ENCODE peak calls at places on chromosomes 3 and 15, in seven cellular contexts. Q is cardiac muscle cell, I is heart right ventricle, M is K562, V is neural progenitor cell, U is left ventricle myocardium inferior, N is mesendoderm. C is an unnamed sample. For H3K4me1, the result is how much of the 10 kb centered on the place peaks cover.

GRCh38 chr15:67107014-67107812 is 41.8 kb downstream of the SMAD3 start:
- DNase-seq in N (no peak), I (peak), M (peak), Q (no peak), U (peak), V (no peak), C (peak)

GRCh38 chr15:77607111-77607893 is 25.4 kb downstream of the LINGO1 start:
- DNase-seq in I (no peak), V (peak), Q (peak), N (peak), U (peak), M (peak), C (no peak)

GRCh38 chr3:148997623-148998022 is 6.3 kb downstream of the GYG1 start:
- DNase-seq in U (no peak), I (no peak), N (no peak), V (no peak), Q (no peak), M (no peak), C (no peak)

GRCh38 chr3:62462097-62462789 is 88.9 kb upstream of the FEZF2 start:
- DNase-seq in Q (no peak), U (no peak), M (no peak), N (no peak), V (no peak), I (no peak), C (no peak)

GRCh38 chr15:50227076-50227475 is 38.5 kb downstream of the HDC start:
- DNase-seq in I (no peak), U (no peak), M (no peak), N (no peak), Q (no peak), V (no peak), C (no peak)

GRCh38 chr3:147371141-147371540 is 35.2 kb downstream of the ZIC4 start:
- DNase-seq in N (no peak), M (no peak), U (no peak), Q (no peak), I (no peak), V (no peak), C (no peak)

GRCh38 chr3:190183121-190183520 is 62.4 kb upstream of the P3H2 start:
- DNase-seq in Q (peak), N (peak), V (peak), I (peak), U (no peak), M (no peak), C (peak)

GRCh38 chr15:75065467-75065850 is 42.1 kb downstream of the PPCDC start:
- DNase-seq in U (no peak), Q (no peak), I (no peak), N (peak), V (no peak), M (no peak), C (no peak)

GRCh38 chr15:66734961-66735908 is 33.2 kb downstream of the SMAD6 start:
- DNase-seq in V (no peak), I (no peak), U (no peak), N (no peak), Q (no peak), M (no peak), C (peak)

GRCh38 chr3:152703245-152703900 is 131.6 kb upstream of the P2RY1 start:
- DNase-seq in V (no peak), I (no peak), N (no peak), M (no peak), U (no peak), Q (no peak), C (no peak)

GRCh38 chr3:194275231-194275671 is 75.9 kb downstream of the CPN2 start:
- DNase-seq in N (no peak), Q (no peak), I (no peak), V (no peak), M (no peak), U (no peak), C (no peak)

GRCh38 chr3:172908871-172909270 is 158.3 kb downstream of the ECT2 start:
- DNase-seq in I (no peak), V (no peak), M (no peak), Q (no peak), N (no peak), U (no peak), C (no peak)

GRCh38 chr15:78429477-78429876 is 8.5 kb upstream of the IREB2 start:
- DNase-seq in N (no peak), I (no peak), V (no peak), U (no peak), M (no peak), Q (no peak), C (no peak)

GRCh38 chr3:184538600-184539431 is 22.8 kb upstream of the EPHB3 start:
- DNase-seq in M (no peak), N (no peak), U (no peak), Q (no peak), V (no peak), I (no peak), C (no peak)

GRCh38 chr3:76026379-76026778 is 241.0 kb upstream of the ZNF717 start:
- DNase-seq in I (no peak), V (no peak), U (no peak), N (no peak), Q (no peak), M (no peak), C (no peak)

GRCh38 chr15:94844533-94845390 is 613.4 kb downstream of the MCTP2 start:
- DNase-seq in I (peak), U (peak), V (peak), Q (peak), M (peak), N (peak), C (no peak)

GRCh38 chr3:122074621-122075265 is 19.6 kb downstream of the CD86 start:
- DNase-seq in Q (no peak), I (peak), N (no peak), V (no peak), M (no peak), U (peak), C (no peak)

GRCh38 chr3:179750720-179751328 is 98.0 kb downstream of the USP13 start:
- DNase-seq in Q (peak), I (no peak), V (peak), M (no peak), N (peak), U (no peak), C (no peak)

GRCh38 chr3:158794206-158794605 is 7.6 kb upstream of the MFSD1 start:
- DNase-seq in U (no peak), N (no peak), I (no peak), V (no peak), M (no peak), Q (no peak), C (no peak)

DNA sequence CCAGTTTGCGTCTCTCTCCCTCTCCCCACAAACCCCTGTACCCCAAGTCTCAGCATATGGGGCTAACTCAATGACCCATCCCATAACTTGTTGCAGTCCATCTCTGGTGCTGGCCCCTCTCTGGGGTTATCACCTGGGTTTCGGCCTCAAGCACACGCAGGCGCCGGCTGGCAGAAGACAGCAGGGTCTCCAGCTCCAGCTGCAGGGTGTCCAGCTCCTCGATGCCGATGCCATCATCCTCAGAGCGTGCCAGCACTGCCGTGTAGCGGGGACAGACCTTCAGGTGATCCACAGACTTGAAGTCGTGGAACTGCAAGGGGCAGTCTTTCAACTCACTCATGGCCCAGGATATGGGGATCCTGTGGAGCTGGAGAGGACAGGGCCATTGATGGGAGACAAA is 1.1 kb downstream of the TADA3 start:
- DNase-seq in Q (no peak), V (no peak), N (no peak), I (no peak), U (no peak), M (no peak), C (no peak)
- H3K27ac ChIP-seq in Q (peak), V (no peak), N (no peak), I (peak), U (peak), M (peak), C (no peak)

GRCh38 chr3:114712728-114713492 is 419.1 kb downstream of the TIGIT start:
- DNase-seq in Q (no peak), N (no peak), V (no peak), M (no peak), I (no peak), U (no peak), C (no peak)
- H3K4me1 ChIP-seq in Q (under half), N (under half), V (under half), M (under half), I (under half), U (under half), C (under half)

GRCh38 chr3:14117468-14118399 is 6.9 kb downstream of the CHCHD4 start:
- DNase-seq in I (no peak), M (no peak), N (no peak), V (no peak), U (no peak), Q (no peak), C (no peak)

GRCh38 chr3:14120111-14120920 is 4.4 kb downstream of the CHCHD4 start:
- DNase-seq in I (no peak), M (no peak), U (no peak), Q (no peak), N (no peak), V (no peak), C (no peak)

GRCh38 chr3:14119651-14120050 is 5.0 kb downstream of the CHCHD4 start:
- DNase-seq in N (no peak), Q (no peak), U (no peak), I (no peak), V (no peak), M (no peak), C (no peak)

GRCh38 chr3:14119166-14119510 is 5.5 kb downstream of the CHCHD4 start:
- DNase-seq in N (no peak), I (no peak), U (no peak), Q (no peak), M (no peak), V (no peak), C (no peak)

GRCh38 chr3:14118400-14119165 is 6.1 kb downstream of the CHCHD4 start:
- DNase-seq in V (no peak), Q (no peak), M (no peak), I (no peak), U (no peak), N (no peak), C (no peak)
- H3K27ac ChIP-seq in V (no peak), Q (no peak), M (no peak), I (no peak), U (peak), N (no peak), C (no peak)

DNA sequence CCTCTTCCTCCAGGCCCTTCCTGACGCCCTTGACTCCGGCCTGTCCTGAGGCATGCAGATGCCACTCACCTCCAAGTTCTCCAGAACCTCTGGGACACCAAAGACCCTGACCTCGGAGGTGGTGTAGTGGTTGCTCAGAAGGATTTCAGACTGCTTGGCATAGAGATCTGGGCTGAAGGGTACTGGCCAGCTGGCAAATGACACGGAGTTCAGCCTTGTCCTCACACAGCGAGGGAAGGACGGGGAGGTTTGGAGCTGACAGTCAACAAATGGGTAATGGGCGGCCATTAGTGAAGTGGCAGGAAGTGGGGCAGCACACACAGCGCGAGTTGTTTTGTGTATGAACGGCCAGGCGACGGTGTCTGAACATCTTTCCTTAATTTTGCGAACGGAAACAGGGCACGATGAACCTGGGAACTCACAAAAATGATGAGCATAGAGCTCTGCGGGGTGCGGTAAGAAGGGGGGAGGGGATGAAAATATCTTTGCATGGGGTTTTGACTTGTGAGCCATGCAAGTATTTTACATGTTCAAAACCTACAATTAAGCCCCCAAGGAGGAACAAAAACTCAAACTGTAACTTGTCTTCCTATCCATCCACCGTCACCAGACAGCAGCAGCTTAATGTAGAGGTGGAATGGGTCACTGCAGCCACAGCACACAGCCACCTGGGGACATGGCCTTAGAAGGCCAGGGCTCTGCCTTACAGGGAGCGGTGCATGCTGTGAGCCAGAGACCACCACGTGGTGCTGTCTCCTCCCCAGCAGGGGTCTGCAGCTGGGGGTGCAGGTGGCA is 43.6 kb upstream of the RPL32 start:
- DNase-seq in V (no peak), I (no peak), M (no peak), Q (no peak), U (no peak), N (no peak), C (no peak)
- H3K4me1 ChIP-seq in V (under half), I (under half), M (half or more), Q (under half), U (under half), N (under half), C (under half)

DNA sequence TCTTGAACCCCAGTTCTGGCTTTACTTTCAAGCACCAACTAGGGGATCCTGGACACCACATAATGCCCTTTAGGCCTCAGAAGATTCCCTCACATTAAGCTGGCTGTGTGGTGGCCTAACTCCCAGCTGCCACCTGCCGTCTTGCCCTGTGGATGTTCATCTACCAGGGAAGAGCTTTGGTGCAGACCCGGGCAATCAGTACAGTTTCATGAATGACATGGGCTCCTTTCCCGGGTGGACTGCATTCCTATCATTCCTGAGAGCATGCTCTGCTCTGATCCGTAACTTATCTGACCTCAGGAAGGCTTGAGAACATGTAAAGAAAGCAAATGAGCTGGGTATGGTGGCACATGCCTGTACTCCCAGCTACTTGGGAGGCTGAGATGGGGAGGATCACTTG is 50.0 kb upstream of the GSK3B start:
- DNase-seq in N (peak), U (no peak), I (no peak), V (peak), M (no peak), Q (peak), C (peak)
- H3K27ac ChIP-seq in N (no peak), U (no peak), I (no peak), V (no peak), M (no peak), Q (no peak), C (peak)

DNA sequence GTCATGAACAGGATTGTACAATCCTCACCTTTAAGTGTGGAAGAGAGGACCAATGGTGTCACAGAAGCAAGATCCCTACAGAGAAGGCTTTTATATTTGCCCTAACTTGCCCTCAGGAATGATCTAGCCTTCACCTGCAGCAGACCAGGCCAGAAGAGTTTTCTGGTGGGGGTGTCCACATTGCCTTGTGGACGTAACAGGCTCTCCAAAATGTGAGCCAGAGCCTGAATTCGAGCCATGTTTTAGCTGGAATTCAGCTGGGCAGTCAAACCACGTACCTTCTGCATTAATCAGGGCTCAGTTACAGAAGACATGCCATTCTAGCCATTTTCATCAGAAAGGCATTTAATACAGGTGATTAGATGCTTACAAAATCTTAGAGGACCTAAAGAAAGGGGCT is 23.6 kb upstream of the RAB7A start:
- DNase-seq in M (no peak), U (no peak), N (no peak), V (no peak), Q (no peak), I (no peak), C (no peak)
- H3K4me1 ChIP-seq in M (under half), U (under half), N (under half), V (under half), Q (under half), I (under half), C (under half)

DNA sequence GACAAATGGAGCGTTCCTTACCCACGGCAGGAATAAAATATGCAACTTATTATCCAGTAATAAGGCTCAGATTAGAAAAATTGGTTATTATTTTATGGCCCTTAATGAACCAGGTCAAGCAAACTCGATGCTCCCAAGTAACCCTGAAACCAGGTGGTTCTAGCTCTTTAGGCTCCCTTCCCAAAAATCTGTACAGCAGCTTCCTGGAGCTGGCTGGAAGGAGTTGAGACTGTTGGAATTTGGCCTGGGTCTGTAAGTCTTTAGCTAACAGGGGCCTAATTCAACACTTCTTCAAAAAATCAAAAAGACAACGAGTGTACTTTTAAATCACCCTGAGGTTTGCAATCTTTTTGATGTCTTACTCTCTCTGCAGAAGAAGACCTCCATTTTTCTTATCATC is 235.2 kb upstream of the KBTBD8 start:
- DNase-seq in M (no peak), N (no peak), Q (no peak), I (no peak), U (no peak), V (no peak), C (no peak)
- H3K27ac ChIP-seq in M (no peak), N (no peak), Q (no peak), I (no peak), U (no peak), V (no peak), C (no peak)

DNA sequence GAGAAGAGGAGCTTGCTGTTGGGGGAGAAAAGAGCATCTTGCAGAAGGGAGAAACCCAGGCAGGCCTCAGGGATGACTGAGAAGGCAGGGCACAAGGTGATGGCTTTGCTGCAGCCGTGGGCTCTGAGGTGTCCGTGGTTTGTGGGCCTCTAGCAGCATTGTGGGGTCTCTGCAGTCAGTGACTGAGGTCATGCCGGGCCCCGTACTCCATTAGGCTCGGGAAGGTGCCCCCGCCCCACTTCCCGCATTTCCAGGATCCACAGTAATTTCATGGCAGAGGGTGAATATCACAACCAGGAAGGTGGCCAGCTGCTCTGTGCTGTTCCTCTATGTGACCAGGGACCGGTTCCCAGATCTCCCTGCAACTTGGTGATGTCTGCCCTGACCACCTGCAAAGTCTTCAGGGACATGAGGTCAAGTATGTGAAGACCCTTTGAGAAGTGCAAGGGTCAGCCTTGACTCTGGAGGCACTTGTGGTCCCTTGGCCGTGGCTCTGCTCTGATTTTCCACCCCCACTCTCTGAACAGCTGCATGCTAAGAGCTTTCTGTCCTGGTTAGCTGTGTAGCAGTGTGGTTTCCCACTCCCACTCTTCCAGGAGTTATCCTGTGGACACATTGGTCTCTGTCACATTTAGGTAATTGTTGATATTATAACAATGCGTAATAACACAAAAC is 3.6 kb downstream of the KLF13 start:
- DNase-seq in V (no peak), Q (no peak), N (no peak), U (no peak), M (no peak), I (no peak), C (no peak)
- H3K4me1 ChIP-seq in V (under half), Q (under half), N (under half), U (half or more), M (under half), I (half or more), C (under half)

GRCh38 chr3:48789665-48790064 is 58.0 kb downstream of the PRKAR2A start:
- DNase-seq in I (no peak), V (no peak), Q (no peak), M (no peak), N (no peak), U (no peak), C (no peak)

GRCh38 chr3:48783304-48783703 is 64.4 kb downstream of the PRKAR2A start:
- DNase-seq in M (peak), N (no peak), V (no peak), U (no peak), I (no peak), Q (no peak), C (no peak)

GRCh38 chr3:48784426-48785120 is 63.1 kb downstream of the PRKAR2A start:
- DNase-seq in Q (no peak), N (no peak), U (no peak), I (no peak), M (no peak), V (no peak), C (no peak)

DNA sequence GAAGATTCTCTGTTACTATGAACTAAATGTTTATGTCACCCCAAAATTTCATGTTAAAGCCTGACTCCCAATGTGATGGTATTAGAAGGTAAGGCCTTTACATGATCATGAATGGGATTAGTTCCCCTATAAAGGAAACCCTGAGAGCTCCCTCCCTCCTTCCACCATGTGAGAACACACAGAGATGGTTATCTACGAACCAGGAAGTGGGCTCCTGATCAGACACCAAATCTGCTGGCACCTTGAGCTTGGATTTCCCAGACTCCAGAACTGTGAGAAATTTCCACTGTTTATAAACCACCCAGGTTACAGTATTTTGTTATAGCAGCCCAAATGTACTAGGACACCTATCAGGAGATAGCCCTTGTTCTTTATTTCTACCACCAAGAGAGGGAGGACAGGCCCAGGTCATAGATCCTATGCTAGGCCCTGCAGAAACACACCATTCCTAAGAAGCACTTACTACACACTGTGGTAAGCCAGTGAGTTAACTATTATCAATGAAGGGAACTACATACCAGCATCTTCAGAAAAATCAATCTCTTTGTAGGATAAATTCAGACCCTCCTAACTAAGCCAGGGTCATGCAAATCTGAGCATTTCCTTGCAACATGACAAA is 59.0 kb downstream of the PRKAR2A start:
- DNase-seq in V (no peak), N (no peak), M (no peak), Q (no peak), I (no peak), U (no peak), C (no peak)
- H3K27ac ChIP-seq in V (no peak), N (no peak), M (no peak), Q (no peak), I (no peak), U (no peak), C (no peak)